ENCODE peak calls at places on chromosomes 12 and 14, in four cellular contexts. One of them, this sample, is unnamed.
A peak's percentile ranks its signal among the peaks of the same experiment; 100 is the strongest.

GRCh38 chr12:116177017-116177416 is 100.5 kb downstream of the MED13L start:
- DNase-seq in NCI-H2171 treated with DMSO at 0.1 percent for 48 hours: no peak
- DNase-seq in SW 1271: no peak
- DNase-seq in amniotic epithelial cell: no peak
- DNase-seq in this sample: no peak

GRCh38 chr12:15152864-15153263 is 68.4 kb downstream of the RERG start:
- DNase-seq in NCI-H2171 treated with DMSO at 0.1 percent for 48 hours: no peak
- DNase-seq in SW 1271: no peak
- DNase-seq in amniotic epithelial cell: peak; percentile 85
- DNase-seq in this sample: peak; percentile 29

GRCh38 chr14:100695423-100695738 is 31.3 kb upstream of the DLK1 start:
- DNase-seq in NCI-H2171 treated with DMSO at 0.1 percent for 48 hours: no peak
- DNase-seq in SW 1271: no peak
- DNase-seq in amniotic epithelial cell: no peak
- DNase-seq in this sample: no peak

GRCh38 chr12:102172436-102172835 is 25.2 kb downstream of the PMCH start:
- DNase-seq in NCI-H2171 treated with DMSO at 0.1 percent for 48 hours: no peak
- DNase-seq in SW 1271: no peak
- DNase-seq in amniotic epithelial cell: peak; percentile 18
- DNase-seq in this sample: no peak

GRCh38 chr12:116160883-116161458 is 116.5 kb downstream of the MED13L start:
- DNase-seq in NCI-H2171 treated with DMSO at 0.1 percent for 48 hours: no peak
- DNase-seq in SW 1271: no peak
- DNase-seq in amniotic epithelial cell: no peak
- DNase-seq in this sample: no peak

GRCh38 chr12:111221296-111222026 is 147.4 kb downstream of the PHETA1 start:
- DNase-seq in NCI-H2171 treated with DMSO at 0.1 percent for 48 hours: peak; percentile 9
- DNase-seq in SW 1271: no peak
- DNase-seq in amniotic epithelial cell: no peak
- DNase-seq in this sample: no peak

GRCh38 chr12:111777345-111778045 is 10.8 kb downstream of the ALDH2 start:
- DNase-seq in NCI-H2171 treated with DMSO at 0.1 percent for 48 hours: no peak
- DNase-seq in SW 1271: no peak
- DNase-seq in amniotic epithelial cell: no peak
- DNase-seq in this sample: no peak

GRCh38 chr12:47757840-47758583 is 668 bp downstream of the RAPGEF3 start:
- DNase-seq in NCI-H2171 treated with DMSO at 0.1 percent for 48 hours: no peak
- DNase-seq in SW 1271: no peak
- DNase-seq in amniotic epithelial cell: no peak
- DNase-seq in this sample: no peak

GRCh38 chr12:62799126-62799736 is 135.7 kb downstream of the PPM1H start:
- DNase-seq in NCI-H2171 treated with DMSO at 0.1 percent for 48 hours: peak; percentile 74
- DNase-seq in SW 1271: peak; percentile 28
- DNase-seq in amniotic epithelial cell: peak; percentile 63
- DNase-seq in this sample: peak; percentile 71

GRCh38 chr12:55831407-55831880 is 2.1 kb upstream of the DNAJC14 start:
- DNase-seq in NCI-H2171 treated with DMSO at 0.1 percent for 48 hours: no peak
- DNase-seq in SW 1271: no peak
- DNase-seq in amniotic epithelial cell: no peak
- DNase-seq in this sample: no peak

GRCh38 chr12:39572551-39572950 is 47.1 kb downstream of the ABCD2 start:
- DNase-seq in NCI-H2171 treated with DMSO at 0.1 percent for 48 hours: peak; percentile 25
- DNase-seq in SW 1271: no peak
- DNase-seq in amniotic epithelial cell: no peak
- DNase-seq in this sample: no peak

GRCh38 chr12:15602051-15602672 is 187.0 kb downstream of the EPS8 start:
- DNase-seq in NCI-H2171 treated with DMSO at 0.1 percent for 48 hours: no peak
- DNase-seq in SW 1271: no peak
- DNase-seq in amniotic epithelial cell: no peak
- DNase-seq in this sample: no peak

GRCh38 chr14:90061849-90062794 is at the start of gene KCNK13:
- DNase-seq in NCI-H2171 treated with DMSO at 0.1 percent for 48 hours: peak; percentile 91
- DNase-seq in SW 1271: no peak
- DNase-seq in amniotic epithelial cell: no peak
- DNase-seq in this sample: no peak

GRCh38 chr14:104094709-104095425 is 9.4 kb downstream of the ASPG start:
- DNase-seq in NCI-H2171 treated with DMSO at 0.1 percent for 48 hours: peak; percentile 36
- DNase-seq in SW 1271: no peak
- DNase-seq in amniotic epithelial cell: peak; percentile 9
- DNase-seq in this sample: no peak

GRCh38 chr12:58995964-58996363 is 75.7 kb upstream of the LRIG3 start:
- DNase-seq in NCI-H2171 treated with DMSO at 0.1 percent for 48 hours: no peak
- DNase-seq in SW 1271: no peak
- DNase-seq in amniotic epithelial cell: no peak
- DNase-seq in this sample: no peak

GRCh38 chr14:91252901-91253794 is 8.6 kb upstream of the GPR68 start:
- DNase-seq in NCI-H2171 treated with DMSO at 0.1 percent for 48 hours: peak; percentile 39
- DNase-seq in SW 1271: no peak
- DNase-seq in amniotic epithelial cell: no peak
- DNase-seq in this sample: no peak

GRCh38 chr14:101411151-101411550 is 150.1 kb upstream of the DIO3 start:
- DNase-seq in NCI-H2171 treated with DMSO at 0.1 percent for 48 hours: no peak
- DNase-seq in SW 1271: no peak
- DNase-seq in amniotic epithelial cell: no peak
- DNase-seq in this sample: no peak

GRCh38 chr12:121550974-121551631 is 29.7 kb downstream of the KDM2B start:
- DNase-seq in NCI-H2171 treated with DMSO at 0.1 percent for 48 hours: no peak
- DNase-seq in SW 1271: no peak
- DNase-seq in amniotic epithelial cell: no peak
- DNase-seq in this sample: no peak

GRCh38 chr12:19397534-19397933 is 41.8 kb upstream of the AEBP2 start:
- DNase-seq in NCI-H2171 treated with DMSO at 0.1 percent for 48 hours: no peak
- DNase-seq in SW 1271: no peak
- DNase-seq in amniotic epithelial cell: peak; percentile 16
- DNase-seq in this sample: no peak

GRCh38 chr12:13243516-13244070 is 47.1 kb downstream of the EMP1 start:
- DNase-seq in NCI-H2171 treated with DMSO at 0.1 percent for 48 hours: no peak
- DNase-seq in SW 1271: no peak
- DNase-seq in amniotic epithelial cell: peak; percentile 49
- DNase-seq in this sample: no peak

GRCh38 chr14:55133416-55133815 is 4.4 kb downstream of the LGALS3 start:
- DNase-seq in NCI-H2171 treated with DMSO at 0.1 percent for 48 hours: peak; percentile 14
- DNase-seq in SW 1271: no peak
- DNase-seq in amniotic epithelial cell: peak; percentile 63
- DNase-seq in this sample: peak; percentile 37

GRCh38 chr12:50186667-50187066 is 19.5 kb upstream of the CERS5 start:
- DNase-seq in NCI-H2171 treated with DMSO at 0.1 percent for 48 hours: no peak
- DNase-seq in SW 1271: no peak
- DNase-seq in amniotic epithelial cell: peak; percentile 67
- DNase-seq in this sample: no peak

GRCh38 chr14:57221931-57222330 is 46.8 kb downstream of the EXOC5 start:
- DNase-seq in NCI-H2171 treated with DMSO at 0.1 percent for 48 hours: no peak
- DNase-seq in SW 1271: no peak
- DNase-seq in amniotic epithelial cell: no peak
- DNase-seq in this sample: no peak

GRCh38 chr14:63375772-63376171 is 57.0 kb upstream of the GPHB5 start:
- DNase-seq in NCI-H2171 treated with DMSO at 0.1 percent for 48 hours: no peak
- DNase-seq in SW 1271: no peak
- DNase-seq in amniotic epithelial cell: peak; percentile 65
- DNase-seq in this sample: no peak

GRCh38 chr12:45730842-45731336 is 1.4 kb downstream of the ARID2 start:
- DNase-seq in NCI-H2171 treated with DMSO at 0.1 percent for 48 hours: peak; percentile 60
- DNase-seq in SW 1271: no peak
- DNase-seq in amniotic epithelial cell: peak; percentile 24
- DNase-seq in this sample: no peak

GRCh38 chr12:47808049-47808448 is 11.7 kb downstream of the HDAC7 start:
- DNase-seq in NCI-H2171 treated with DMSO at 0.1 percent for 48 hours: peak; percentile 28
- DNase-seq in SW 1271: no peak
- DNase-seq in amniotic epithelial cell: peak; percentile 54
- DNase-seq in this sample: no peak

GRCh38 chr12:57151741-57152407 is 4.5 kb upstream of the LRP1-AS start:
- DNase-seq in NCI-H2171 treated with DMSO at 0.1 percent for 48 hours: no peak
- DNase-seq in SW 1271: no peak
- DNase-seq in amniotic epithelial cell: peak; percentile 65
- DNase-seq in this sample: no peak

GRCh38 chr14:69291891-69292586 is 32.1 kb downstream of the GALNT16 start:
- DNase-seq in NCI-H2171 treated with DMSO at 0.1 percent for 48 hours: no peak
- DNase-seq in SW 1271: no peak
- DNase-seq in amniotic epithelial cell: no peak
- DNase-seq in this sample: no peak

GRCh38 chr14:66509874-66510273 is 1.9 kb downstream of the GPHN start:
- DNase-seq in NCI-H2171 treated with DMSO at 0.1 percent for 48 hours: no peak
- DNase-seq in SW 1271: no peak
- DNase-seq in amniotic epithelial cell: no peak
- DNase-seq in this sample: no peak

GRCh38 chr14:55979096-55979495 is 139.1 kb upstream of the PELI2 start:
- DNase-seq in NCI-H2171 treated with DMSO at 0.1 percent for 48 hours: peak; percentile 28
- DNase-seq in SW 1271: no peak
- DNase-seq in amniotic epithelial cell: no peak
- DNase-seq in this sample: no peak

GRCh38 chr14:74980398-74980745 is 22.3 kb upstream of the EIF2B2 start:
- DNase-seq in NCI-H2171 treated with DMSO at 0.1 percent for 48 hours: no peak
- DNase-seq in SW 1271: no peak
- DNase-seq in amniotic epithelial cell: no peak
- DNase-seq in this sample: no peak

GRCh38 chr12:111462134-111462821 is 56.6 kb downstream of the SH2B3 start:
- DNase-seq in NCI-H2171 treated with DMSO at 0.1 percent for 48 hours: no peak
- DNase-seq in SW 1271: no peak
- DNase-seq in amniotic epithelial cell: peak; percentile 53
- DNase-seq in this sample: no peak

GRCh38 chr14:21631084-21631483 is 3.7 kb downstream of the OR10G2 start:
- DNase-seq in NCI-H2171 treated with DMSO at 0.1 percent for 48 hours: no peak
- DNase-seq in SW 1271: no peak
- DNase-seq in amniotic epithelial cell: no peak
- DNase-seq in this sample: no peak

GRCh38 chr14:24179961-24180726 is 8.3 kb downstream of the REC8 start:
- DNase-seq in NCI-H2171 treated with DMSO at 0.1 percent for 48 hours: no peak
- DNase-seq in SW 1271: no peak
- DNase-seq in amniotic epithelial cell: peak; percentile 82
- DNase-seq in this sample: no peak

GRCh38 chr14:105118646-105119409 is 49.7 kb downstream of the JAG2 start:
- DNase-seq in NCI-H2171 treated with DMSO at 0.1 percent for 48 hours: no peak
- DNase-seq in SW 1271: no peak
- DNase-seq in amniotic epithelial cell: peak; percentile 4
- DNase-seq in this sample: no peak

GRCh38 chr12:56193025-56193578 is 3.8 kb upstream of the SMARCC2 start:
- DNase-seq in NCI-H2171 treated with DMSO at 0.1 percent for 48 hours: peak; percentile 85
- DNase-seq in SW 1271: peak; percentile 56
- DNase-seq in amniotic epithelial cell: peak; percentile 81
- DNase-seq in this sample: peak; percentile 81

GRCh38 chr14:106578479-106578878 is 1052.1 kb downstream of the TMEM121 start:
- DNase-seq in NCI-H2171 treated with DMSO at 0.1 percent for 48 hours: no peak
- DNase-seq in SW 1271: no peak
- DNase-seq in amniotic epithelial cell: no peak
- DNase-seq in this sample: no peak

GRCh38 chr12:53194973-53195372 is 12.1 kb downstream of the ITGB7 start:
- DNase-seq in NCI-H2171 treated with DMSO at 0.1 percent for 48 hours: no peak
- DNase-seq in SW 1271: no peak
- DNase-seq in amniotic epithelial cell: no peak
- DNase-seq in this sample: no peak